ENCODE peak calls at places on chromosome 21, in nine cellular contexts. I is CD8-positive, alpha-beta memory T cell; D is endodermal cell; O is esophagus muscularis mucosa; X is heart left ventricle; Q is PC-3; K is neural progenitor cell; Z is lower lobe of right lung; P is aorta. U is an unnamed sample.

GRCh38 chr21:28639742-28640141 is 352.9 kb downstream of the LTN1 start:
- DNase-seq in I (no peak), D (no peak), O (no peak), X (no peak), Q (no peak), K (peak), Z (no peak), P (no peak), U (no peak)

GRCh38 chr21:22657786-22658185 is 1659.6 kb downstream of the NCAM2 start:
- DNase-seq in I (no peak), D (no peak), O (no peak), X (no peak), Q (no peak), K (no peak), Z (no peak), P (no peak), U (no peak)

GRCh38 chr21:28089599-28090421 is 902.9 kb downstream of the LTN1 start:
- DNase-seq in I (no peak), D (peak), O (no peak), X (no peak), Q (peak), K (peak), Z (no peak), P (no peak), U (no peak)

GRCh38 chr21:34886554-34887385 is 162.3 kb downstream of the RUNX1 start:
- DNase-seq in I (no peak), D (peak), O (peak), X (peak), Q (peak), K (peak), Z (peak), P (peak), U (no peak)

GRCh38 chr21:21103692-21104091 is 105.5 kb downstream of the NCAM2 start:
- DNase-seq in I (no peak), D (no peak), O (no peak), X (no peak), Q (no peak), K (no peak), Z (no peak), P (no peak), U (no peak)

GRCh38 chr21:32748529-32748928 is 20.7 kb upstream of the SYNJ1 start:
- DNase-seq in I (no peak), D (no peak), O (no peak), X (no peak), Q (no peak), K (no peak), Z (no peak), P (no peak), U (no peak)

GRCh38 chr21:17438642-17439041 is 74.2 kb upstream of the CXADR start:
- DNase-seq in I (no peak), D (peak), O (no peak), X (no peak), Q (no peak), K (peak), Z (no peak), P (no peak), U (no peak)

GRCh38 chr21:36927718-36928117 is 38.8 kb downstream of the HLCS start:
- DNase-seq in I (peak), D (peak), O (no peak), X (peak), Q (peak), K (peak), Z (peak), P (peak), U (peak)

GRCh38 chr21:33396966-33397365 is 6.2 kb upstream of the IFNGR2 start:
- DNase-seq in I (no peak), D (no peak), O (no peak), X (peak), Q (no peak), K (no peak), Z (no peak), P (no peak), U (no peak)

GRCh38 chr21:35217504-35218060 is 168.5 kb upstream of the RUNX1 start:
- DNase-seq in I (no peak), D (peak), O (no peak), X (no peak), Q (peak), K (no peak), Z (no peak), P (no peak), U (no peak)

GRCh38 chr21:36767096-36767495 is 68.2 kb downstream of the SIM2 start:
- DNase-seq in I (no peak), D (no peak), O (no peak), X (no peak), Q (no peak), K (no peak), Z (no peak), P (no peak), U (no peak)

GRCh38 chr21:36211660-36212512 is 55.3 kb downstream of the DOP1B start:
- DNase-seq in I (no peak), D (no peak), O (no peak), X (no peak), Q (peak), K (no peak), Z (no peak), P (peak), U (no peak)

GRCh38 chr21:37430184-37430821 is 63.7 kb downstream of the DYRK1A start:
- DNase-seq in I (no peak), D (no peak), O (no peak), X (no peak), Q (peak), K (no peak), Z (no peak), P (no peak), U (no peak)

GRCh38 chr21:45075606-45076244 is 1.3 kb downstream of the ADARB1 start:
- DNase-seq in I (no peak), D (no peak), O (no peak), X (no peak), Q (peak), K (no peak), Z (no peak), P (no peak), U (no peak)

GRCh38 chr21:16492892-16493291 is 763.1 kb downstream of the USP25 start:
- DNase-seq in I (no peak), D (no peak), O (no peak), X (no peak), Q (no peak), K (no peak), Z (no peak), P (no peak), U (no peak)

GRCh38 chr21:35525443-35525842 is 476.3 kb upstream of the RUNX1 start:
- DNase-seq in I (no peak), D (no peak), O (no peak), X (no peak), Q (peak), K (no peak), Z (no peak), P (no peak), U (no peak)

GRCh38 chr21:31744162-31744800 is 12.4 kb upstream of the SCAF4 start:
- DNase-seq in I (no peak), D (no peak), O (no peak), X (no peak), Q (no peak), K (no peak), Z (no peak), P (no peak), U (no peak)
- H3K27ac ChIP-seq in I (no peak), D (no peak), O (no peak), X (no peak), Q (no peak), K (no peak), Z (no peak), P (no peak), U (no peak)

GRCh38 chr21:42231761-42232160 is 12.8 kb downstream of the ABCG1 start:
- DNase-seq in I (no peak), D (no peak), O (no peak), X (no peak), Q (no peak), K (no peak), Z (peak), P (no peak), U (no peak)
- H3K27ac ChIP-seq in I (no peak), D (no peak), O (peak), X (peak), Q (no peak), K (no peak), Z (peak), P (no peak), U (peak)

DNA sequence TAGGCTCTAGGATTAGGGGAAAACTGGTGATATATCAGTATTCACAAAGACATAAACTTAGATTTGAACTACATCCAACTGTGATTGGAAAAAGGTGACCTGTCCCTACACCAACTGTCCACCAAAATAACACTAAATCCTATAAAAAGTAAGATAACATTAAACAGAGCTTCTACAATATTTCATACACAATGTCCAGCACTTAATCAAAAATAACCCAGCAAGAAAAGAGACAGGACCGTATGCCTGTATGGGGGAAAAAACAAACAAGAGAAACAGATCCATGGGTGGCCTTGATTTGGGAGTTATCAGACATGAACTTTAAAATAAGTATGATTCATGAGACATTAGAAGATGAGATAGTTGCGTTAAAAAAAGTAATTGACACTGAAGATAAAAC is 9.7 kb upstream of the COL6A2 start:
- DNase-seq in I (no peak), D (no peak), O (no peak), X (no peak), Q (no peak), K (no peak), Z (no peak), P (no peak), U (no peak)
- H3K27ac ChIP-seq in I (no peak), D (no peak), O (no peak), X (no peak), Q (no peak), K (no peak), Z (no peak), P (no peak), U (no peak)

GRCh38 chr21:42563261-42564045 is 49.8 kb downstream of the SLC37A1 start:
- DNase-seq in I (peak), D (peak), O (no peak), X (no peak), Q (no peak), K (no peak), Z (peak), P (peak), U (no peak)

GRCh38 chr21:42562816-42563215 is 49.2 kb downstream of the SLC37A1 start:
- DNase-seq in I (no peak), D (peak), O (no peak), X (no peak), Q (no peak), K (no peak), Z (peak), P (peak), U (no peak)

GRCh38 chr21:42561742-42562141 is 48.1 kb downstream of the SLC37A1 start:
- DNase-seq in I (no peak), D (peak), O (no peak), X (no peak), Q (no peak), K (no peak), Z (peak), P (peak), U (no peak)

GRCh38 chr21:42560517-42561179 is 47.0 kb downstream of the SLC37A1 start:
- DNase-seq in I (no peak), D (no peak), O (no peak), X (no peak), Q (no peak), K (no peak), Z (no peak), P (peak), U (peak)

DNA sequence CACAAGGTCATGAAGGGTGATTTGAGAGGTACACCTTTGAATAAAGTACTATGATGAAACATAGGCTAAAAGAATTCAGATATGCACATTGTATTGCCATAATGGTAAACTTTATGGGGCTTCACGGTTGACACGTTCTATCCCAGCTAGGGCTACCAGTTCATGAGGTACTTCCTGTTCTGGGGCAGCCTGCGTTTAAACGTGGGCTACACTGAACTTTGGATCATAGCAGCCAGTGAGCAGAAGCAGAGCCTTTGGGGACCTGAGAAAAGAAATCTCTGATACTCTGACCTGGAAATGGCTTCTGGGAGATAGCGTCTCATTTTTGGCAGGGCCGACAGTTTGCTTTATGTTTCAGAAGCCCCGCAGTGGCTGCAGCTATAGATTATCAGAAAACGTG is 48.6 kb downstream of the SLC37A1 start:
- DNase-seq in I (no peak), D (peak), O (no peak), X (no peak), Q (no peak), K (no peak), Z (no peak), P (peak), U (peak)
- H3K27ac ChIP-seq in I (no peak), D (no peak), O (no peak), X (no peak), Q (no peak), K (no peak), Z (no peak), P (no peak), U (no peak)

U was measured in CD4-positive, alpha-beta T cell.